ENCODE peak calls at places on chromosomes 2 and 18, in nine cellular contexts. L is cardiac muscle cell; O is dermis blood vessel endothelial cell; U is naive thymus-derived CD8-positive, alpha-beta T cell; F is NCI-H510A; M is tibial artery; Z is brain microvascular endothelial cell; V is NCI-H345; E is AG09309. P is an unnamed sample.

GRCh38 chr2:104857262-104858221 is 3.6 kb downstream of the POU3F3 start:
- DNase-seq in O (no peak), E (no peak), F (no peak), Z (no peak), L (no peak), M (no peak), U (no peak), V (peak; percentile 51), P (no peak)

GRCh38 chr2:193240752-193241151 is 1046.0 kb upstream of the TMEFF2 start:
- DNase-seq in M (no peak), F (no peak), O (no peak), Z (no peak), V (no peak), E (no peak), L (no peak), U (no peak), P (no peak)

GRCh38 chr18:3471141-3471648 is 21.2 kb downstream of the TGIF1 start:
- DNase-seq in M (no peak), Z (no peak), V (no peak), E (no peak), U (no peak), L (no peak), O (no peak), F (no peak), P (no peak)

GRCh38 chr18:47968006-47968676 is 37.7 kb upstream of the SMAD2 start:
- DNase-seq in F (no peak), L (peak; percentile 72), E (no peak), Z (peak; percentile 69), M (no peak), O (no peak), U (no peak), V (no peak), P (no peak)

GRCh38 chr2:84288335-84288734 is 170.7 kb downstream of the SUCLG1 start:
- DNase-seq in L (no peak), O (no peak), V (no peak), E (no peak), F (no peak), Z (no peak), M (no peak), U (no peak), P (no peak)

GRCh38 chr2:31337860-31338259 is 76.7 kb downstream of the XDH start:
- DNase-seq in O (no peak), F (no peak), L (peak; percentile 57), Z (peak; percentile 71), V (no peak), M (no peak), E (peak; percentile 59), U (no peak), P (no peak)

GRCh38 chr18:79770826-79771225 is 26.9 kb upstream of the KCNG2 start:
- DNase-seq in Z (no peak), M (no peak), U (no peak), E (no peak), V (no peak), L (no peak), F (no peak), O (no peak), P (no peak)

GRCh38 chr2:2850891-2851290 is 519.8 kb upstream of the MYT1L start:
- DNase-seq in L (no peak), Z (no peak), E (no peak), U (no peak), F (no peak), O (no peak), V (peak; percentile 72), M (no peak), P (no peak)

GRCh38 chr2:188675391-188676011 is 298.7 kb upstream of the COL3A1 start:
- DNase-seq in O (no peak), E (no peak), Z (peak; percentile 34), V (no peak), M (no peak), L (peak; percentile 52), U (no peak), F (no peak), P (no peak)

GRCh38 chr18:3453540-3454364 is 3.8 kb downstream of the TGIF1 start:
- DNase-seq in V (peak; percentile 7), E (peak; percentile 98), Z (peak; percentile 89), F (no peak), L (peak; percentile 96), O (peak; percentile 94), U (no peak), M (peak; percentile 83), P (no peak)

GRCh38 chr2:128930101-128930500 is 611.4 kb upstream of the HS6ST1 start:
- DNase-seq in O (no peak), F (no peak), M (no peak), V (no peak), E (no peak), Z (no peak), U (no peak), L (no peak), P (no peak)

GRCh38 chr18:59233017-59233410 is 13.1 kb downstream of the GRP start:
- DNase-seq in M (no peak), Z (no peak), U (no peak), E (peak; percentile 62), L (no peak), V (no peak), O (no peak), F (no peak), P (no peak)

GRCh38 chr18:78716581-78716980 is 263.0 kb upstream of the SALL3 start:
- DNase-seq in V (no peak), F (no peak), M (no peak), O (no peak), Z (no peak), L (no peak), U (no peak), E (no peak), P (no peak)

GRCh38 chr2:137566387-137566786 is 397.9 kb upstream of the HNMT start:
- DNase-seq in U (no peak), O (no peak), L (no peak), Z (no peak), M (no peak), F (no peak), E (no peak), V (no peak), P (no peak)

GRCh38 chr2:78992451-78992806 is 33.1 kb upstream of the REG3G start:
- DNase-seq in U (no peak), F (no peak), O (no peak), M (no peak), E (no peak), V (peak; percentile 60), L (peak; percentile 10), Z (no peak), P (no peak)

GRCh38 chr2:71826299-71826698 is 321.4 kb downstream of the CYP26B1 start:
- DNase-seq in M (no peak), E (no peak), L (no peak), Z (no peak), O (no peak), V (no peak), U (no peak), F (no peak), P (no peak)

GRCh38 chr2:74407682-74408081 is 13.7 kb downstream of the C2orf81 start:
- DNase-seq in V (no peak), L (no peak), M (no peak), E (no peak), F (no peak), O (no peak), Z (no peak), U (no peak), P (no peak)

GRCh38 chr18:56702946-56703345 is 51.8 kb downstream of the WDR7 start:
- DNase-seq in L (peak; percentile 56), O (peak; percentile 73), E (no peak), U (peak; percentile 7), F (peak; percentile 26), M (no peak), Z (peak; percentile 49), V (peak; percentile 35), P (no peak)

GRCh38 chr2:109633284-109633961 is 19.3 kb downstream of the SOWAHC start:
- DNase-seq in Z (no peak), F (no peak), E (no peak), U (no peak), M (no peak), L (no peak), V (no peak), O (no peak), P (no peak)

GRCh38 chr2:48482313-48482712 is 47.6 kb upstream of the STON1 start:
- DNase-seq in E (peak; percentile 41), L (peak; percentile 90), V (no peak), Z (no peak), O (peak; percentile 71), U (no peak), M (no peak), F (no peak), P (no peak)